ENCODE peak calls at places on chromosomes 2 and 18, in ten cellular contexts. V is ureter; K is activated naive CD8-positive, alpha-beta T cell treated with anti-CD3 and anti-CD28 coated beads, Interleukin-2, amount 10 ng/mL, durations not matched to agents 7 days and 5 days; S is caudate nucleus; W is stimulated activated CD4-positive, alpha-beta T cell treated with anti-CD3 and anti-CD28 coated beads, TNF-alpha, amount 100 ng/mL, for 24 hours; B is foreskin fibroblast; E is HTR-8/SVneo; L is retina; P is dorsolateral prefrontal cortex; R is BJ. N is an unnamed sample.

GRCh38 chr2:160194351-160194750 is 5.7 kb downstream of the ITGB6 start:
- DNase-seq in V (no peak), K (no peak), S (no peak), W (no peak), B (peak), E (no peak), L (no peak), P (no peak), R (no peak), N (no peak)

GRCh38 chr2:121529439-121530209 is 1.1 kb upstream of the RNU4ATAC start:
- DNase-seq in V (peak), K (no peak), S (peak), W (no peak), B (peak), E (peak), L (no peak), P (peak), R (no peak), N (peak)

GRCh38 chr2:66872926-66873714 is 438.2 kb downstream of the MEIS1 start:
- DNase-seq in V (no peak), K (no peak), S (no peak), W (no peak), B (peak), E (no peak), L (no peak), P (no peak), R (no peak), N (no peak)

GRCh38 chr2:143357956-143358355 is 228.7 kb downstream of the ARHGAP15 start:
- DNase-seq in V (no peak), K (no peak), S (no peak), W (no peak), B (no peak), E (no peak), L (peak), P (peak), R (no peak), N (no peak)

GRCh38 chr2:213451542-213452256 is 167.4 kb downstream of the SPAG16 start:
- DNase-seq in V (peak), K (no peak), S (no peak), W (no peak), B (no peak), E (no peak), L (peak), P (no peak), R (no peak), N (no peak)

GRCh38 chr2:26768759-26769500 is 4.8 kb downstream of the SLC35F6 start:
- DNase-seq in V (peak), K (peak), S (no peak), W (no peak), B (peak), E (no peak), L (no peak), P (peak), R (no peak), N (no peak)

GRCh38 chr2:85534099-85534498 is 4.9 kb upstream of the MAT2A start:
- DNase-seq in V (no peak), K (no peak), S (no peak), W (no peak), B (no peak), E (no peak), L (no peak), P (no peak), R (no peak), N (no peak)

GRCh38 chr2:53445376-53446072 is 322.1 kb upstream of the CHAC2 start:
- DNase-seq in V (no peak), K (no peak), S (peak), W (peak), B (peak), E (peak), L (no peak), P (peak), R (no peak), N (no peak)

GRCh38 chr18:47520263-47520662 is 268.8 kb upstream of the SKOR2 start:
- DNase-seq in V (no peak), K (no peak), S (no peak), W (no peak), B (no peak), E (no peak), L (no peak), P (no peak), R (no peak), N (no peak)

GRCh38 chr2:216516730-216517350 is 18.2 kb downstream of the RPL37A start:
- DNase-seq in V (no peak), K (no peak), S (no peak), W (no peak), B (peak), E (peak), L (no peak), P (no peak), R (no peak), N (no peak)

GRCh38 chr2:214293593-214293992 is 117.3 kb upstream of the VWC2L start:
- DNase-seq in V (no peak), K (no peak), S (no peak), W (no peak), B (no peak), E (no peak), L (no peak), P (no peak), R (no peak), N (no peak)

GRCh38 chr2:141911485-141912066 is 219.2 kb downstream of the LRP1B start:
- DNase-seq in V (no peak), K (no peak), S (no peak), W (no peak), B (peak), E (no peak), L (no peak), P (no peak), R (no peak), N (no peak)

GRCh38 chr2:33302348-33302747 is 174.1 kb upstream of the RASGRP3 start:
- DNase-seq in V (no peak), K (no peak), S (no peak), W (no peak), B (no peak), E (no peak), L (no peak), P (no peak), R (no peak), N (no peak)

GRCh38 chr2:219664958-219665357 is 37.5 kb downstream of the SLC4A3 start:
- DNase-seq in V (peak), K (no peak), S (no peak), W (no peak), B (peak), E (no peak), L (no peak), P (peak), R (no peak), N (no peak)

GRCh38 chr2:26721267-26722032 is 28.9 kb downstream of the KCNK3 start:
- DNase-seq in V (no peak), K (no peak), S (no peak), W (no peak), B (no peak), E (no peak), L (peak), P (no peak), R (no peak), N (no peak)

GRCh38 chr2:96267159-96267971 is 1.3 kb downstream of the CIAO1 start:
- DNase-seq in V (peak), K (peak), S (no peak), W (peak), B (peak), E (peak), L (no peak), P (no peak), R (no peak), N (no peak)

GRCh38 chr2:47004905-47005495 is 89.4 kb upstream of the MCFD2 start:
- DNase-seq in V (no peak), K (no peak), S (no peak), W (no peak), B (no peak), E (no peak), L (no peak), P (peak), R (no peak), N (no peak)

GRCh38 chr2:101850450-101850849 is 141.3 kb upstream of the IL1R2 start:
- DNase-seq in V (no peak), K (no peak), S (no peak), W (no peak), B (no peak), E (no peak), L (no peak), P (no peak), R (no peak), N (no peak)

GRCh38 chr2:148519013-148519412 is 125.5 kb upstream of the EPC2 start:
- DNase-seq in V (no peak), K (no peak), S (no peak), W (no peak), B (no peak), E (no peak), L (no peak), P (no peak), R (no peak), N (no peak)

GRCh38 chr2:61978522-61978921 is 73.0 kb downstream of the COMMD1 start:
- DNase-seq in V (no peak), K (no peak), S (no peak), W (no peak), B (no peak), E (no peak), L (no peak), P (no peak), R (no peak), N (no peak)

GRCh38 chr2:158405341-158405740 is 51.2 kb downstream of the CCDC148 start:
- DNase-seq in V (no peak), K (no peak), S (no peak), W (no peak), B (no peak), E (no peak), L (no peak), P (no peak), R (no peak), N (no peak)

GRCh38 chr2:119649364-119649917 is 29.6 kb upstream of the TMEM177 start:
- DNase-seq in V (no peak), K (no peak), S (no peak), W (no peak), B (peak), E (no peak), L (no peak), P (no peak), R (no peak), N (no peak)

GRCh38 chr2:112958428-112959108 is 19.2 kb upstream of the IL36G start:
- DNase-seq in V (peak), K (no peak), S (peak), W (no peak), B (peak), E (peak), L (peak), P (no peak), R (no peak), N (peak)

GRCh38 chr2:216807861-216808272 is 52.0 kb downstream of the TNP1 start:
- DNase-seq in V (no peak), K (no peak), S (no peak), W (no peak), B (no peak), E (no peak), L (no peak), P (no peak), R (no peak), N (no peak)

GRCh38 chr2:101759162-101759561 is 61.7 kb downstream of the MAP4K4 start:
- DNase-seq in V (no peak), K (no peak), S (no peak), W (no peak), B (peak), E (peak), L (no peak), P (no peak), R (peak), N (peak)

GRCh38 chr2:1582891-1583341 is 161.4 kb downstream of the PXDN start:
- DNase-seq in V (no peak), K (peak), S (no peak), W (no peak), B (no peak), E (no peak), L (peak), P (no peak), R (no peak), N (no peak)

GRCh38 chr2:40103163-40103562 is 324.1 kb upstream of the THUMPD2 start:
- DNase-seq in V (no peak), K (no peak), S (no peak), W (no peak), B (peak), E (no peak), L (peak), P (no peak), R (peak), N (no peak)

GRCh38 chr18:49619792-49620191 is 57.9 kb downstream of the LIPG start:
- DNase-seq in V (no peak), K (no peak), S (no peak), W (no peak), B (peak), E (peak), L (no peak), P (no peak), R (no peak), N (no peak)

GRCh38 chr2:205680067-205680466 is 2.2 kb upstream of the NRP2 start:
- DNase-seq in V (no peak), K (peak), S (peak), W (no peak), B (peak), E (peak), L (peak), P (peak), R (no peak), N (peak)

GRCh38 chr2:154740360-154740759 is 41.9 kb downstream of the KCNJ3 start:
- DNase-seq in V (no peak), K (no peak), S (no peak), W (no peak), B (no peak), E (no peak), L (no peak), P (no peak), R (no peak), N (no peak)

GRCh38 chr2:215651412-215651811 is 215.5 kb upstream of the FN1 start:
- DNase-seq in V (no peak), K (no peak), S (no peak), W (no peak), B (no peak), E (no peak), L (no peak), P (no peak), R (no peak), N (no peak)

GRCh38 chr2:42971947-42972736 is 179.8 kb upstream of the HAAO start:
- DNase-seq in V (no peak), K (no peak), S (no peak), W (no peak), B (no peak), E (no peak), L (no peak), P (no peak), R (no peak), N (no peak)

GRCh38 chr2:172462393-172463381 is 35.3 kb downstream of the ITGA6 start:
- DNase-seq in V (no peak), K (peak), S (no peak), W (no peak), B (no peak), E (no peak), L (no peak), P (no peak), R (no peak), N (no peak)

GRCh38 chr2:69762513-69763494 is 20.9 kb downstream of the ANXA4 start:
- DNase-seq in V (no peak), K (no peak), S (peak), W (no peak), B (peak), E (no peak), L (no peak), P (peak), R (no peak), N (no peak)

GRCh38 chr2:240716130-240716798 is 24.6 kb downstream of the AQP12A start:
- DNase-seq in V (no peak), K (no peak), S (no peak), W (no peak), B (no peak), E (no peak), L (no peak), P (no peak), R (no peak), N (no peak)

GRCh38 chr18:12973562-12974213 is 17.5 kb upstream of the CEP192 start:
- DNase-seq in V (no peak), K (no peak), S (no peak), W (no peak), B (no peak), E (no peak), L (no peak), P (no peak), R (no peak), N (no peak)

N was measured in HS-27A.